ENCODE peak calls at places on chromosomes 3 and 15, in seven cellular contexts. K is AG20443, N is tibial artery, A is fibroblast of mammary gland, O is left ventricle myocardium inferior, T is GM20000, W is EH. I is an unnamed sample.
A peak's percentile ranks its signal among the peaks of the same experiment; 100 is the strongest.

GRCh38 chr3:61594978-61595687 is 33.8 kb downstream of the PTPRG start:
- DNase-seq in T (no peak), W (peak; percentile 67), O (no peak), K (peak; percentile 27), A (peak; percentile 50), N (no peak), I (no peak)

GRCh38 chr3:145087038-145087437 is 1073.9 kb downstream of the PLOD2 start:
- DNase-seq in W (no peak), N (no peak), T (no peak), A (no peak), K (no peak), O (no peak), I (no peak)

GRCh38 chr3:191470543-191470942 is 9.6 kb downstream of the PYDC2 start:
- DNase-seq in K (no peak), T (no peak), A (peak; percentile 3), O (no peak), W (no peak), N (no peak), I (no peak)

GRCh38 chr3:9008550-9009255 is 45.4 kb upstream of the RAD18 start:
- DNase-seq in W (peak; percentile 43), O (no peak), N (no peak), T (no peak), K (peak; percentile 84), A (peak; percentile 93), I (no peak)

GRCh38 chr3:111484666-111485065 is 57.3 kb upstream of the CD96 start:
- DNase-seq in W (peak; percentile 64), T (no peak), O (no peak), A (no peak), N (no peak), K (peak; percentile 24), I (no peak)

GRCh38 chr15:88218557-88219214 is 37.9 kb downstream of the NTRK3 start:
- DNase-seq in W (no peak), A (no peak), K (no peak), O (no peak), T (no peak), N (no peak), I (peak; percentile 13)

GRCh38 chr3:149992416-149993058 is 21.8 kb upstream of the PFN2 start:
- DNase-seq in K (no peak), W (no peak), N (no peak), T (no peak), A (no peak), O (no peak), I (no peak)

GRCh38 chr15:48946088-48946839 is 17.5 kb downstream of the SHC4 start:
- DNase-seq in N (no peak), A (peak; percentile 54), T (no peak), W (peak; percentile 71), O (no peak), K (no peak), I (no peak)

GRCh38 chr15:31069360-31070000 is 32.0 kb downstream of the TRPM1 start:
- DNase-seq in T (no peak), N (no peak), W (peak; percentile 74), A (peak; percentile 64), K (peak; percentile 63), O (no peak), I (no peak)

GRCh38 chr3:100482181-100482580 is 10.2 kb upstream of the TMEM45A start:
- DNase-seq in O (no peak), W (no peak), A (no peak), K (no peak), T (no peak), N (no peak), I (no peak)

GRCh38 chr15:63729115-63729884 is 104.4 kb downstream of the HERC1 start:
- DNase-seq in N (no peak), T (no peak), A (peak; percentile 1), O (no peak), W (no peak), K (no peak), I (no peak)

GRCh38 chr3:113531826-113532697 is at the start of gene SIDT1:
- DNase-seq in N (no peak), O (no peak), K (peak; percentile 19), W (peak; percentile 9), T (peak; percentile 84), A (no peak), I (peak; percentile 59)

GRCh38 chr3:112010631-112011030 is 11.9 kb downstream of the TAGLN3 start:
- DNase-seq in O (no peak), A (no peak), W (no peak), K (no peak), N (no peak), T (no peak), I (peak; percentile 89)

GRCh38 chr3:189758186-189758585 is 127.0 kb downstream of the TP63 start:
- DNase-seq in W (no peak), O (no peak), A (no peak), T (no peak), K (no peak), N (no peak), I (no peak)

GRCh38 chr3:126927405-126927750 is 55.5 kb upstream of the PLXNA1 start:
- DNase-seq in K (no peak), W (peak; percentile 61), A (peak; percentile 43), O (no peak), T (no peak), N (peak; percentile 0), I (no peak)

GRCh38 chr3:150299221-150299620 is 108.9 kb upstream of the TSC22D2 start:
- DNase-seq in N (no peak), T (no peak), A (no peak), K (no peak), O (no peak), W (peak; percentile 39), I (no peak)

GRCh38 chr15:76108021-76108723 is 48.4 kb downstream of the TMEM266 start:
- DNase-seq in O (peak; percentile 42), K (no peak), T (no peak), A (no peak), W (no peak), N (no peak), I (no peak)

GRCh38 chr15:65302061-65302460 is 2.4 kb upstream of the RNU5B-1 start:
- DNase-seq in N (no peak), T (no peak), W (no peak), A (no peak), K (no peak), O (no peak), I (no peak)

GRCh38 chr15:99249270-99249817 is at the start of gene TTC23:
- DNase-seq in T (no peak), W (peak; percentile 92), A (peak; percentile 90), K (peak; percentile 85), O (no peak), N (peak; percentile 29), I (no peak)

GRCh38 chr15:78766041-78766440 is 45.2 kb downstream of the ADAMTS7 start:
- DNase-seq in A (no peak), K (no peak), O (no peak), T (no peak), W (no peak), N (peak; percentile 10), I (no peak)

GRCh38 chr3:185188816-185189215 is 36.0 kb upstream of the C3orf70 start:
- DNase-seq in T (no peak), A (no peak), W (no peak), O (no peak), N (no peak), K (no peak), I (peak; percentile 6)

GRCh38 chr3:112984485-112984884 is 6.3 kb upstream of the GTPBP8 start:
- DNase-seq in A (no peak), K (no peak), N (no peak), T (no peak), O (no peak), W (no peak), I (no peak)

GRCh38 chr3:120649735-120650705 is 32.0 kb downstream of the HGD start:
- DNase-seq in O (no peak), W (peak; percentile 54), A (no peak), N (no peak), T (no peak), K (no peak), I (no peak)

GRCh38 chr3:146496246-146496645 is 26.9 kb upstream of the PLSCR2 start:
- DNase-seq in N (no peak), K (peak; percentile 18), T (no peak), W (peak; percentile 27), A (peak; percentile 35), O (no peak), I (no peak)

GRCh38 chr3:18987862-18988447 is 160.4 kb upstream of the KCNH8 start:
- DNase-seq in N (no peak), T (no peak), O (no peak), K (no peak), A (no peak), W (no peak), I (peak; percentile 32)

GRCh38 chr15:56249080-56249479 is 5.4 kb upstream of the RFX7 start:
- DNase-seq in K (peak; percentile 44), O (no peak), W (peak; percentile 57), A (peak; percentile 79), T (peak; percentile 36), N (no peak), I (peak; percentile 14)

GRCh38 chr3:66552846-66553245 is 52.0 kb upstream of the LRIG1 start:
- DNase-seq in O (no peak), K (no peak), A (no peak), N (no peak), T (no peak), W (no peak), I (no peak)

GRCh38 chr15:69979783-69980182 is 117.9 kb downstream of the TLE3 start:
- DNase-seq in N (no peak), W (no peak), K (no peak), T (peak; percentile 74), A (no peak), O (no peak), I (no peak)

GRCh38 chr3:57696861-57697321 is 4.0 kb upstream of the DENND6A start:
- DNase-seq in W (peak; percentile 9), N (no peak), T (no peak), A (peak; percentile 61), O (no peak), K (peak; percentile 46), I (peak; percentile 54)

GRCh38 chr15:90286678-90287077 is 21.2 kb downstream of the NGRN start:
- DNase-seq in T (peak; percentile 40), N (no peak), W (peak; percentile 46), A (peak; percentile 50), O (no peak), K (peak; percentile 18), I (no peak)

GRCh38 chr3:174442317-174442682 is 416.8 kb upstream of the NAALADL2 start:
- DNase-seq in O (no peak), A (peak; percentile 22), W (no peak), N (no peak), T (no peak), K (no peak), I (no peak)

GRCh38 chr3:71771884-71772283 is 13.1 kb downstream of the PROK2 start:
- DNase-seq in W (no peak), A (no peak), T (no peak), N (no peak), O (no peak), K (no peak), I (no peak)